ENCODE peak calls at places on chromosome 17, in five cellular contexts. One of them, this sample, is unnamed.

GRCh38 chr17:2123467-2124251 is 68.8 kb downstream of the HIC1 start:
- DNase-seq in CD8-positive, alpha-beta memory T cell: no peak
- DNase-seq in AG04450: no peak
- DNase-seq in fibroblast of lung: no peak
- DNase-seq in GM12878: no peak
- DNase-seq in this sample: no peak

GRCh38 chr17:56597495-56597990 is 4.0 kb downstream of the NOG start:
- DNase-seq in CD8-positive, alpha-beta memory T cell: peak
- DNase-seq in AG04450: no peak
- DNase-seq in fibroblast of lung: no peak
- DNase-seq in GM12878: no peak
- DNase-seq in this sample: no peak

GRCh38 chr17:35214631-35215273 is 20.6 kb upstream of the SLC35G3 start:
- DNase-seq in CD8-positive, alpha-beta memory T cell: no peak
- DNase-seq in AG04450: no peak
- DNase-seq in fibroblast of lung: no peak
- DNase-seq in GM12878: peak
- DNase-seq in this sample: no peak

GRCh38 chr17:48647103-48647963 is 21.2 kb upstream of the HOXB9 start:
- DNase-seq in CD8-positive, alpha-beta memory T cell: no peak
- DNase-seq in AG04450: no peak
- DNase-seq in fibroblast of lung: peak
- DNase-seq in GM12878: no peak
- DNase-seq in this sample: no peak

GRCh38 chr17:78641243-78641642 is 64.0 kb upstream of the DNAH17 start:
- DNase-seq in CD8-positive, alpha-beta memory T cell: no peak
- DNase-seq in AG04450: no peak
- DNase-seq in fibroblast of lung: no peak
- DNase-seq in GM12878: no peak
- DNase-seq in this sample: no peak

GRCh38 chr17:74149597-74150427 is 53.7 kb upstream of the RPL38 start:
- DNase-seq in CD8-positive, alpha-beta memory T cell: no peak
- DNase-seq in AG04450: no peak
- DNase-seq in fibroblast of lung: no peak
- DNase-seq in GM12878: no peak
- DNase-seq in this sample: no peak

GRCh38 chr17:5630434-5630833 is 46.1 kb upstream of the NLRP1 start:
- DNase-seq in CD8-positive, alpha-beta memory T cell: no peak
- DNase-seq in AG04450: no peak
- DNase-seq in fibroblast of lung: no peak
- DNase-seq in GM12878: no peak
- DNase-seq in this sample: no peak

GRCh38 chr17:63647065-63647725 is 25.0 kb downstream of the MAP3K3 start:
- DNase-seq in CD8-positive, alpha-beta memory T cell: no peak
- DNase-seq in AG04450: peak
- DNase-seq in fibroblast of lung: no peak
- DNase-seq in GM12878: no peak
- DNase-seq in this sample: no peak

GRCh38 chr17:17993366-17993765 is 20.7 kb downstream of the DRC3 start:
- DNase-seq in CD8-positive, alpha-beta memory T cell: no peak
- DNase-seq in AG04450: no peak
- DNase-seq in fibroblast of lung: no peak
- DNase-seq in GM12878: no peak
- DNase-seq in this sample: no peak

GRCh38 chr17:78658281-78658785 is 81.1 kb upstream of the DNAH17 start:
- DNase-seq in CD8-positive, alpha-beta memory T cell: no peak
- DNase-seq in AG04450: no peak
- DNase-seq in fibroblast of lung: no peak
- DNase-seq in GM12878: no peak
- DNase-seq in this sample: no peak

GRCh38 chr17:40354191-40355122 is 10.1 kb downstream of the GJD3 start:
- DNase-seq in CD8-positive, alpha-beta memory T cell: no peak
- DNase-seq in AG04450: no peak
- DNase-seq in fibroblast of lung: no peak
- DNase-seq in GM12878: no peak
- DNase-seq in this sample: no peak

GRCh38 chr17:79618383-79619067 is 7.7 kb upstream of the RBFOX3 start:
- DNase-seq in CD8-positive, alpha-beta memory T cell: no peak
- DNase-seq in AG04450: no peak
- DNase-seq in fibroblast of lung: no peak
- DNase-seq in GM12878: no peak
- DNase-seq in this sample: no peak

GRCh38 chr17:35241520-35241919 is 1.4 kb upstream of the SLFN5 start:
- DNase-seq in CD8-positive, alpha-beta memory T cell: peak
- DNase-seq in AG04450: no peak
- DNase-seq in fibroblast of lung: no peak
- DNase-seq in GM12878: no peak
- DNase-seq in this sample: no peak

GRCh38 chr17:78117027-78117981 is 11.3 kb downstream of the TMC6 start:
- DNase-seq in CD8-positive, alpha-beta memory T cell: no peak
- DNase-seq in AG04450: no peak
- DNase-seq in fibroblast of lung: no peak
- DNase-seq in GM12878: no peak
- DNase-seq in this sample: no peak

GRCh38 chr17:50212121-50212843 is 10.9 kb upstream of the COL1A1 start:
- DNase-seq in CD8-positive, alpha-beta memory T cell: no peak
- DNase-seq in AG04450: peak
- DNase-seq in fibroblast of lung: peak
- DNase-seq in GM12878: no peak
- DNase-seq in this sample: no peak

GRCh38 chr17:46768540-46768870 is 50.0 kb downstream of the WNT3 start:
- DNase-seq in CD8-positive, alpha-beta memory T cell: no peak
- DNase-seq in AG04450: no peak
- DNase-seq in fibroblast of lung: no peak
- DNase-seq in GM12878: no peak
- DNase-seq in this sample: no peak

GRCh38 chr17:30532871-30533270 is 55.7 kb downstream of the GOSR1 start:
- DNase-seq in CD8-positive, alpha-beta memory T cell: no peak
- DNase-seq in AG04450: no peak
- DNase-seq in fibroblast of lung: no peak
- DNase-seq in GM12878: no peak
- DNase-seq in this sample: no peak

GRCh38 chr17:59753522-59754467 is 46.3 kb downstream of the VMP1 start:
- DNase-seq in CD8-positive, alpha-beta memory T cell: peak
- DNase-seq in AG04450: peak
- DNase-seq in fibroblast of lung: peak
- DNase-seq in GM12878: peak
- DNase-seq in this sample: no peak

GRCh38 chr17:67617304-67617899 is 100.3 kb upstream of the NOL11 start:
- DNase-seq in CD8-positive, alpha-beta memory T cell: no peak
- DNase-seq in AG04450: no peak
- DNase-seq in fibroblast of lung: no peak
- DNase-seq in GM12878: no peak
- DNase-seq in this sample: no peak

GRCh38 chr17:60231234-60231633 is 81.5 kb downstream of the CA4 start:
- DNase-seq in CD8-positive, alpha-beta memory T cell: no peak
- DNase-seq in AG04450: no peak
- DNase-seq in fibroblast of lung: peak
- DNase-seq in GM12878: no peak
- DNase-seq in this sample: no peak

GRCh38 chr17:77327181-77327565 is 186.4 kb downstream of the SEC14L1 start:
- DNase-seq in CD8-positive, alpha-beta memory T cell: no peak
- DNase-seq in AG04450: no peak
- DNase-seq in fibroblast of lung: no peak
- DNase-seq in GM12878: no peak
- DNase-seq in this sample: no peak

GRCh38 chr17:16439303-16439791 is 24.0 kb downstream of the TRPV2 start:
- DNase-seq in CD8-positive, alpha-beta memory T cell: no peak
- DNase-seq in AG04450: no peak
- DNase-seq in fibroblast of lung: no peak
- DNase-seq in GM12878: no peak
- DNase-seq in this sample: no peak

GRCh38 chr17:16438557-16439302 is 23.4 kb downstream of the TRPV2 start:
- DNase-seq in CD8-positive, alpha-beta memory T cell: peak
- DNase-seq in AG04450: peak
- DNase-seq in fibroblast of lung: peak
- DNase-seq in GM12878: peak
- DNase-seq in this sample: peak

GRCh38 chr17:16439867-16440351 is 24.5 kb downstream of the TRPV2 start:
- DNase-seq in CD8-positive, alpha-beta memory T cell: peak
- DNase-seq in AG04450: no peak
- DNase-seq in fibroblast of lung: no peak
- DNase-seq in GM12878: no peak
- DNase-seq in this sample: no peak

GRCh38 chr17:16437083-16437482 is 21.7 kb downstream of the TRPV2 start:
- DNase-seq in CD8-positive, alpha-beta memory T cell: no peak
- DNase-seq in AG04450: no peak
- DNase-seq in fibroblast of lung: no peak
- DNase-seq in GM12878: no peak
- DNase-seq in this sample: no peak

GRCh38 chr17:16438173-16438556 is 22.8 kb downstream of the TRPV2 start:
- DNase-seq in CD8-positive, alpha-beta memory T cell: no peak
- DNase-seq in AG04450: no peak
- DNase-seq in fibroblast of lung: no peak
- DNase-seq in GM12878: no peak
- DNase-seq in this sample: no peak
- H3K27ac ChIP-seq in CD8-positive, alpha-beta memory T cell: peak
- H3K27ac ChIP-seq in AG04450: peak
- H3K27ac ChIP-seq in fibroblast of lung: peak
- H3K27ac ChIP-seq in GM12878: peak
- H3K27ac ChIP-seq in this sample: peak

DNA sequence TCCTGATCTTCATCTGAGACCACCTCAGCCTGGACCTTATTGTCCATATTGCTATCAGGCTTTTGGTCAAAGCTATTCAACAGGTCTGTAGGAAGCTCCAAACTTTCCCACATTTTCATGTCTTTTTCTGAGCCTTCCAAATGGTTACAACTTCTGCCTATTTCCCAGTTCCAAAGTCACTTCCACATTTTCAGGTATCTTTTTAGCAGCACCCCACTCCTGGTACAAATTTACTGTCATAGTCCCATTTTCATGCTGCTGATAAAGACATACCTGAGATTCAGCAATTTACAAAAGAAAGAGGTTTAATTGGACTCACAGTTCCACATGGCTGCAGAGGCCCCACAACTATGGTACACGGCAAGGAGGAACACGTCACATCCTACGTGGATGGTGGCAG is 815.5 kb downstream of the KCNJ2 start:
- DNase-seq in CD8-positive, alpha-beta memory T cell: no peak
- DNase-seq in AG04450: no peak
- DNase-seq in fibroblast of lung: no peak
- DNase-seq in GM12878: no peak
- DNase-seq in this sample: no peak
- H3K27ac ChIP-seq in CD8-positive, alpha-beta memory T cell: no peak
- H3K27ac ChIP-seq in AG04450: no peak
- H3K27ac ChIP-seq in fibroblast of lung: no peak
- H3K27ac ChIP-seq in GM12878: no peak
- H3K27ac ChIP-seq in this sample: no peak

GRCh38 chr17:9206989-9207317 is 185.6 kb downstream of the NTN1 start:
- DNase-seq in CD8-positive, alpha-beta memory T cell: no peak
- DNase-seq in AG04450: no peak
- DNase-seq in fibroblast of lung: no peak
- DNase-seq in GM12878: no peak
- DNase-seq in this sample: no peak
- H3K27ac ChIP-seq in CD8-positive, alpha-beta memory T cell: no peak
- H3K27ac ChIP-seq in AG04450: no peak
- H3K27ac ChIP-seq in fibroblast of lung: no peak
- H3K27ac ChIP-seq in GM12878: no peak
- H3K27ac ChIP-seq in this sample: no peak

GRCh38 chr17:42459983-42460300 is 1.3 kb downstream of the ATP6V0A1 start:
- DNase-seq in CD8-positive, alpha-beta memory T cell: no peak
- DNase-seq in AG04450: no peak
- DNase-seq in fibroblast of lung: peak
- DNase-seq in GM12878: no peak
- DNase-seq in this sample: peak
- H3K27ac ChIP-seq in CD8-positive, alpha-beta memory T cell: no peak
- H3K27ac ChIP-seq in AG04450: no peak
- H3K27ac ChIP-seq in fibroblast of lung: no peak
- H3K27ac ChIP-seq in GM12878: peak
- H3K27ac ChIP-seq in this sample: no peak

GRCh38 chr17:37607637-37608368 is 1.4 kb downstream of the SYNRG start:
- DNase-seq in CD8-positive, alpha-beta memory T cell: peak
- DNase-seq in AG04450: no peak
- DNase-seq in fibroblast of lung: no peak
- DNase-seq in GM12878: no peak
- DNase-seq in this sample: no peak
- H3K27ac ChIP-seq in CD8-positive, alpha-beta memory T cell: peak
- H3K27ac ChIP-seq in AG04450: no peak
- H3K27ac ChIP-seq in fibroblast of lung: peak
- H3K27ac ChIP-seq in GM12878: peak
- H3K27ac ChIP-seq in this sample: peak

GRCh38 chr17:42683407-42684031 is 1.2 kb downstream of the CNTNAP1 start:
- DNase-seq in CD8-positive, alpha-beta memory T cell: no peak
- DNase-seq in AG04450: no peak
- DNase-seq in fibroblast of lung: no peak
- DNase-seq in GM12878: no peak
- DNase-seq in this sample: no peak
- H3K27ac ChIP-seq in CD8-positive, alpha-beta memory T cell: no peak
- H3K27ac ChIP-seq in AG04450: peak
- H3K27ac ChIP-seq in fibroblast of lung: peak
- H3K27ac ChIP-seq in GM12878: peak
- H3K27ac ChIP-seq in this sample: no peak

DNA sequence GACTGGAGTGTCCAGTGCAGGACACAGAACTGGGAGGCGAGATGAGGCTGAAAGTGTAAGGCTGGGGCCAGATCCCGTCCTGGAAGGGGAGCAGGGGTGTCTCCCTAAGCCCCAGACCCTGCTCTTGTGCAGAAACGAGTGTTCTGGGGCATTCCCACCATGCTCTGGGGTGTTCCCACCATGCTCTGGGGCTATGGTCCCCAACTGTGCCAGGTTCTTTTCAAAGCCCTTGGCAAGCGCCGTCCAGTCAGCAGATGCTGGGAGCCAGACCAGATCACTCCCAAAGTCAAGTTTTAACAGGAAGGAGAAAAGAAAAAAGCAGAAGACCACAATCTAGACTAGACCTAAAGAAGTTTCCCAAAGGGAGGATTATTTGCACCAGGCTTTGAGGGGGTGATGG is 2.5 kb downstream of the TAX1BP3 start:
- DNase-seq in CD8-positive, alpha-beta memory T cell: no peak
- DNase-seq in AG04450: no peak
- DNase-seq in fibroblast of lung: no peak
- DNase-seq in GM12878: no peak
- DNase-seq in this sample: no peak
- H3K27ac ChIP-seq in CD8-positive, alpha-beta memory T cell: no peak
- H3K27ac ChIP-seq in AG04450: no peak
- H3K27ac ChIP-seq in fibroblast of lung: no peak
- H3K27ac ChIP-seq in GM12878: no peak
- H3K27ac ChIP-seq in this sample: no peak

GRCh38 chr17:83152221-83152744 is 72.9 kb downstream of the METRNL start:
- DNase-seq in CD8-positive, alpha-beta memory T cell: no peak
- DNase-seq in AG04450: no peak
- DNase-seq in fibroblast of lung: no peak
- DNase-seq in GM12878: no peak
- DNase-seq in this sample: no peak
- H3K27ac ChIP-seq in CD8-positive, alpha-beta memory T cell: no peak
- H3K27ac ChIP-seq in AG04450: no peak
- H3K27ac ChIP-seq in fibroblast of lung: no peak
- H3K27ac ChIP-seq in GM12878: no peak
- H3K27ac ChIP-seq in this sample: no peak

DNA sequence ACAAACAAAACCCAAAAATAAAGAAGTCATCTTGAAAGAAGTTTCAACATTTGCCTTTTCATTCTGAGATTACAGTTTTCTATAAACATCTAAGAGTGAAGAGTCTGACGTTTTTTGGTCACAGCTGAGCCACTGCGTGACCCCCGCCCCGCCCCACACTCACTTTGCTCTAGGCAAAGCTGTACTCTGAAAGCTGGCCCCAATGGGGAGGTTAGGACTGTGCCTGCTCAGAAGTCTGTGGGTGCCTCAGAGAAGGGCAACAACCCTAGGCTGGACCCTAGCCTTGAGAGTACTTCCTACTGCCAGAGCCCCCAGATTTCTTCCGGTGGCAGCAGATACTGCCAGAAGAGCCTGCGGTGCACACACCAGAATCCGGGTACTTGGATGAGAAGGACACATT is 19.4 kb downstream of the CYB5D2 start:
- DNase-seq in CD8-positive, alpha-beta memory T cell: no peak
- DNase-seq in AG04450: no peak
- DNase-seq in fibroblast of lung: peak
- DNase-seq in GM12878: no peak
- DNase-seq in this sample: no peak
- H3K27ac ChIP-seq in CD8-positive, alpha-beta memory T cell: no peak
- H3K27ac ChIP-seq in AG04450: peak
- H3K27ac ChIP-seq in fibroblast of lung: no peak
- H3K27ac ChIP-seq in GM12878: no peak
- H3K27ac ChIP-seq in this sample: no peak

This sample was measured in foreskin keratinocyte.